ENCODE peak calls at places on chromosome 14, in ten cellular contexts. C is NCI-H748 treated with DMSO at 0.1 percent for 48 hours; A is NCI-H1417; G is stimulated activated CD8-positive, alpha-beta memory T cell treated with anti-CD3 and anti-CD28 coated beads, Interleukin-15, amount 100 ng/mL, for 24 hours; Y is SW 1271; H is GDM1; B is pancreas; M is Calu3; V is effector memory CD8-positive, alpha-beta T cell; X is amniotic stem cell. F is an unnamed sample.

GRCh38 chr14:72824051-72824450 is 69.8 kb downstream of the DPF3 start:
- DNase-seq in C (no peak), A (no peak), G (no peak), Y (no peak), H (no peak), B (no peak), M (no peak), V (no peak), X (no peak), F (no peak)

GRCh38 chr14:76322594-76323220 is 53.2 kb upstream of the ESRRB start:
- DNase-seq in C (no peak), A (no peak), G (no peak), Y (no peak), H (no peak), B (no peak), M (no peak), V (no peak), X (no peak), F (no peak)

GRCh38 chr14:67955241-67955640 is 135.7 kb downstream of the RAD51B start:
- DNase-seq in C (no peak), A (no peak), G (no peak), Y (no peak), H (no peak), B (no peak), M (no peak), V (no peak), X (no peak), F (no peak)

GRCh38 chr14:42374332-42374731 is 767.7 kb downstream of the LRFN5 start:
- DNase-seq in C (no peak), A (no peak), G (no peak), Y (peak; percentile 6), H (no peak), B (no peak), M (no peak), V (no peak), X (no peak), F (no peak)

GRCh38 chr14:24079521-24080141 is 8.3 kb downstream of the CPNE6 start:
- DNase-seq in C (no peak), A (peak; percentile 76), G (no peak), Y (no peak), H (no peak), B (no peak), M (no peak), V (no peak), X (no peak), F (no peak)

GRCh38 chr14:65006251-65006721 is 19.6 kb downstream of the FNTB start:
- DNase-seq in C (no peak), A (no peak), G (no peak), Y (no peak), H (no peak), B (no peak), M (no peak), V (no peak), X (no peak), F (peak; percentile 59)

GRCh38 chr14:53828820-53829219 is 127.8 kb downstream of the BMP4 start:
- DNase-seq in C (no peak), A (no peak), G (no peak), Y (no peak), H (no peak), B (no peak), M (no peak), V (no peak), X (no peak), F (no peak)

GRCh38 chr14:91246051-91246852 is 1.7 kb upstream of the GPR68 start:
- DNase-seq in C (no peak), A (no peak), G (no peak), Y (no peak), H (no peak), B (no peak), M (no peak), V (peak; percentile 68), X (no peak), F (no peak)

GRCh38 chr14:38045461-38045860 is 162.2 kb upstream of the SSTR1 start:
- DNase-seq in C (no peak), A (no peak), G (no peak), Y (no peak), H (no peak), B (no peak), M (no peak), V (no peak), X (no peak), F (no peak)

GRCh38 chr14:52106853-52107252 is 38.0 kb upstream of the NID2 start:
- DNase-seq in C (no peak), A (no peak), G (no peak), Y (no peak), H (no peak), B (no peak), M (no peak), V (no peak), X (no peak), F (no peak)

GRCh38 chr14:44898547-44898946 is 63.2 kb downstream of the KLHL28 start:
- DNase-seq in C (no peak), A (no peak), G (no peak), Y (no peak), H (no peak), B (no peak), M (no peak), V (no peak), X (peak; percentile 1), F (no peak)

GRCh38 chr14:103155013-103155412 is 31.8 kb downstream of the TNFAIP2 start:
- DNase-seq in C (no peak), A (no peak), G (no peak), Y (peak; percentile 71), H (no peak), B (no peak), M (peak; percentile 62), V (no peak), X (peak; percentile 2), F (no peak)

GRCh38 chr14:82766128-82766527 is 1232.5 kb upstream of the SEL1L start:
- DNase-seq in C (no peak), A (no peak), G (no peak), Y (no peak), H (no peak), B (no peak), M (no peak), V (no peak), X (no peak), F (no peak)

GRCh38 chr14:37230551-37231194 is 32.9 kb downstream of the MIPOL1 start:
- DNase-seq in C (peak; percentile 59), A (peak; percentile 49), G (no peak), Y (peak; percentile 73), H (peak; percentile 5), B (no peak), M (peak; percentile 17), V (no peak), X (peak; percentile 87), F (peak; percentile 40)

GRCh38 chr14:72578514-72578913 is 315.4 kb downstream of the DPF3 start:
- DNase-seq in C (no peak), A (no peak), G (no peak), Y (no peak), H (no peak), B (no peak), M (no peak), V (no peak), X (no peak), F (no peak)

GRCh38 chr14:104977681-104978647 is at the start of gene AHNAK2:
- DNase-seq in C (peak; percentile 70), A (peak; percentile 80), G (no peak), Y (peak; percentile 71), H (peak; percentile 39), B (peak; percentile 77), M (peak; percentile 89), V (no peak), X (no peak), F (peak; percentile 52)

GRCh38 chr14:49992901-49993335 is 100.0 kb downstream of the ARF6 start:
- DNase-seq in C (no peak), A (no peak), G (no peak), Y (peak; percentile 23), H (no peak), B (no peak), M (no peak), V (no peak), X (peak; percentile 50), F (peak; percentile 71)

GRCh38 chr14:22315336-22315735 is 273.7 kb downstream of the DAD1 start:
- DNase-seq in C (no peak), A (no peak), G (no peak), Y (no peak), H (no peak), B (no peak), M (no peak), V (no peak), X (no peak), F (no peak)

GRCh38 chr14:99050309-99050708 is 221.7 kb downstream of the BCL11B start:
- DNase-seq in C (no peak), A (no peak), G (no peak), Y (no peak), H (no peak), B (no peak), M (no peak), V (no peak), X (no peak), F (no peak)

GRCh38 chr14:77822307-77822706 is 22.4 kb downstream of the ADCK1 start:
- DNase-seq in C (no peak), A (no peak), G (no peak), Y (no peak), H (no peak), B (no peak), M (no peak), V (no peak), X (no peak), F (no peak)

GRCh38 chr14:101177301-101178055 is 274.0 kb upstream of the RTL1 start:
- DNase-seq in C (no peak), A (no peak), G (no peak), Y (no peak), H (no peak), B (no peak), M (no peak), V (no peak), X (no peak), F (no peak)

GRCh38 chr14:96039633-96040311 is 610 bp downstream of the C14orf132 start:
- DNase-seq in C (peak; percentile 25), A (peak; percentile 74), G (no peak), Y (peak; percentile 13), H (no peak), B (peak; percentile 15), M (no peak), V (no peak), X (no peak), F (peak; percentile 14)

GRCh38 chr14:75570797-75571196 is 7.6 kb upstream of the FLVCR2 start:
- DNase-seq in C (no peak), A (no peak), G (no peak), Y (no peak), H (no peak), B (no peak), M (no peak), V (no peak), X (no peak), F (no peak)

GRCh38 chr14:101123639-101124525 is 220.4 kb upstream of the RTL1 start:
- DNase-seq in C (no peak), A (peak; percentile 21), G (no peak), Y (no peak), H (no peak), B (no peak), M (no peak), V (no peak), X (no peak), F (peak; percentile 32)

GRCh38 chr14:69895109-69895508 is 15.9 kb downstream of the SMOC1 start:
- DNase-seq in C (no peak), A (no peak), G (no peak), Y (no peak), H (no peak), B (no peak), M (no peak), V (no peak), X (no peak), F (no peak)

GRCh38 chr14:38208825-38209562 is 1.3 kb downstream of the SSTR1 start:
- DNase-seq in C (peak; percentile 43), A (peak; percentile 62), G (no peak), Y (no peak), H (no peak), B (peak; percentile 84), M (peak; percentile 58), V (no peak), X (no peak), F (peak; percentile 33)

GRCh38 chr14:68976160-68977067 is 2.7 kb downstream of the ACTN1 start:
- DNase-seq in C (no peak), A (no peak), G (no peak), Y (no peak), H (no peak), B (no peak), M (no peak), V (no peak), X (no peak), F (no peak)

GRCh38 chr14:92551066-92551841 is 37.7 kb downstream of the RIN3 start:
- DNase-seq in C (no peak), A (no peak), G (no peak), Y (no peak), H (no peak), B (no peak), M (no peak), V (no peak), X (no peak), F (no peak)